ENCODE peak calls at places on chromosomes 13 and 19, in seven cellular contexts. U is CD4-positive, alpha-beta T cell; P is activated gamma-delta T cell treated with anti-CD3 and anti-CD28 coated beads, Interleukin-2, amount 50 U/mL, for 16 hours; E is foreskin fibroblast; Z is fibroblast of mammary gland; C is MV-4-11; Q is effector memory CD4-positive, alpha-beta T cell. R is an unnamed sample.
A peak's percentile ranks its signal among the peaks of the same experiment; 100 is the strongest.

GRCh38 chr19:49712397-49712859 is 21.5 kb downstream of the CPT1C start:
- DNase-seq in U (no peak), P (no peak), E (peak; percentile 69), Z (peak; percentile 98), C (no peak), Q (no peak), R (no peak)

GRCh38 chr13:35531551-35531950 is 55.1 kb upstream of the MAB21L1 start:
- DNase-seq in U (no peak), P (no peak), E (no peak), Z (no peak), C (no peak), Q (no peak), R (no peak)

GRCh38 chr19:18543814-18544475 is 572 bp upstream of the FKBP8 start:
- DNase-seq in U (peak; percentile 61), P (peak; percentile 44), E (peak; percentile 64), Z (peak; percentile 64), C (peak; percentile 94), Q (peak; percentile 69), R (peak; percentile 94)

GRCh38 chr13:71015021-71015420 is 852.0 kb downstream of the DACH1 start:
- DNase-seq in U (no peak), P (no peak), E (no peak), Z (no peak), C (no peak), Q (no peak), R (peak; percentile 4)

GRCh38 chr19:7831452-7831851 is 1.4 kb downstream of the EVI5L start:
- DNase-seq in U (no peak), P (no peak), E (peak; percentile 20), Z (peak; percentile 54), C (no peak), Q (no peak), R (no peak)

GRCh38 chr19:19510432-19510831 is 4.9 kb downstream of the TSSK6 start:
- DNase-seq in U (no peak), P (no peak), E (no peak), Z (no peak), C (no peak), Q (no peak), R (no peak)

GRCh38 chr13:36815069-36815468 is 4.0 kb upstream of the RFXAP start:
- DNase-seq in U (no peak), P (no peak), E (peak; percentile 6), Z (no peak), C (no peak), Q (no peak), R (peak; percentile 14)

GRCh38 chr13:80160110-80160509 is 180.8 kb downstream of the SPRY2 start:
- DNase-seq in U (no peak), P (no peak), E (no peak), Z (no peak), C (no peak), Q (no peak), R (no peak)

GRCh38 chr19:16036941-16037340 is 39.4 kb upstream of the TPM4 start:
- DNase-seq in U (no peak), P (no peak), E (no peak), Z (no peak), C (no peak), Q (no peak), R (no peak)

GRCh38 chr19:9793051-9793591 is 24.6 kb upstream of the ZNF846 start:
- DNase-seq in U (peak; percentile 64), P (peak; percentile 53), E (peak; percentile 49), Z (peak; percentile 54), C (no peak), Q (peak; percentile 51), R (peak; percentile 38)

GRCh38 chr19:1773173-1773572 is 19.9 kb downstream of the ONECUT3 start:
- DNase-seq in U (no peak), P (no peak), E (peak; percentile 22), Z (peak; percentile 18), C (no peak), Q (no peak), R (peak; percentile 87)